ENCODE peak calls at places on chromosomes 12 and 14, in six cellular contexts. U, T, W, Z, P and K are unnamed samples.

GRCh38 chr14:75470238-75470797 is 42.5 kb downstream of the JDP2 start:
- DNase-seq in U (no peak), Z (no peak), T (peak; percentile 46), W (no peak), P (no peak), K (no peak)

GRCh38 chr14:88322505-88323085 is 474 bp downstream of the KCNK10 start:
- DNase-seq in Z (no peak), W (no peak), U (no peak), T (peak; percentile 12), P (no peak), K (no peak)

GRCh38 chr12:3365416-3366385 is 125.3 kb upstream of the PRMT8 start:
- DNase-seq in T (no peak), P (no peak), W (no peak), Z (no peak), U (no peak), K (no peak)

GRCh38 chr12:95204141-95204866 is 13.0 kb downstream of the FGD6 start:
- DNase-seq in U (peak; percentile 88), W (no peak), Z (no peak), P (no peak), T (peak; percentile 45), K (peak; percentile 60)

GRCh38 chr12:3034067-3034750 is 43.0 kb upstream of the TSPAN9 start:
- DNase-seq in U (peak; percentile 65), W (no peak), P (peak; percentile 93), Z (no peak), T (peak; percentile 25), K (no peak)

GRCh38 chr14:58944226-58944769 is 244.2 kb upstream of the DAAM1 start:
- DNase-seq in W (no peak), Z (no peak), T (no peak), P (no peak), U (no peak), K (no peak)

GRCh38 chr12:121990692-121991603 is 30.7 kb upstream of the BCL7A start:
- DNase-seq in Z (no peak), U (peak; percentile 40), W (no peak), P (no peak), T (peak; percentile 75), K (no peak)

GRCh38 chr12:79886917-79887519 is 47.9 kb downstream of the PPP1R12A start:
- DNase-seq in W (no peak), Z (no peak), T (peak; percentile 26), P (peak; percentile 8), U (peak; percentile 72), K (no peak)

GRCh38 chr12:96240656-96241055 is 46.5 kb downstream of the ELK3 start:
- DNase-seq in U (peak; percentile 29), W (no peak), Z (no peak), P (no peak), T (no peak), K (no peak)

GRCh38 chr12:19121449-19122018 is 8.0 kb upstream of the PLEKHA5 start:
- DNase-seq in W (no peak), Z (no peak), U (no peak), T (no peak), P (no peak), K (no peak)

GRCh38 chr12:123427036-123427769 is 9.3 kb downstream of the RILPL2 start:
- DNase-seq in P (no peak), T (peak; percentile 90), W (no peak), Z (no peak), U (no peak), K (no peak)

GRCh38 chr14:34018564-34019244 is 67.8 kb upstream of the EGLN3 start:
- DNase-seq in T (peak; percentile 19), W (no peak), P (no peak), U (no peak), Z (no peak), K (no peak)

GRCh38 chr14:46384611-46385010 is 267.0 kb downstream of the RPL10L start:
- DNase-seq in Z (no peak), P (no peak), U (no peak), T (no peak), W (no peak), K (no peak)

GRCh38 chr12:128007250-128007649 is 259.7 kb upstream of the TMEM132C start:
- DNase-seq in U (no peak), Z (no peak), W (no peak), T (no peak), P (no peak), K (no peak)